ENCODE peak calls at places on chromosome 21, in nine cellular contexts. E, D, T, B, O, N, M, Q and X are unnamed samples.

GRCh38 chr21:39033878-39034589 is 149.2 kb downstream of the PSMG1 start:
- DNase-seq in N (peak), E (no peak), T (peak), Q (no peak), M (no peak), O (no peak), B (peak), D (no peak), X (no peak)

GRCh38 chr21:33273044-33273443 is 6.9 kb downstream of the IL10RB start:
- DNase-seq in O (no peak), Q (no peak), D (no peak), E (no peak), T (no peak), N (no peak), M (no peak), B (no peak), X (no peak)

GRCh38 chr21:39184050-39184980 is 1.1 kb upstream of the PSMG1 start:
- DNase-seq in T (no peak), Q (no peak), N (peak), O (no peak), D (no peak), M (no peak), B (no peak), E (peak), X (no peak)

GRCh38 chr21:44316277-44316900 is 16.5 kb downstream of the PFKL start:
- DNase-seq in E (no peak), N (no peak), B (no peak), O (no peak), D (no peak), T (no peak), M (no peak), Q (no peak), X (no peak)

GRCh38 chr21:15219866-15220265 is 155.1 kb upstream of the NRIP1 start:
- DNase-seq in T (peak), M (no peak), Q (no peak), N (no peak), E (no peak), O (no peak), D (no peak), B (no peak), X (no peak)

GRCh38 chr21:17343055-17343454 is 169.8 kb upstream of the CXADR start:
- DNase-seq in E (no peak), T (no peak), B (no peak), M (no peak), O (no peak), Q (no peak), D (no peak), N (peak), X (no peak)

GRCh38 chr21:46256501-46256994 is 28.0 kb upstream of the LSS start:
- DNase-seq in N (no peak), T (no peak), D (no peak), E (no peak), Q (no peak), M (no peak), B (no peak), O (no peak), X (no peak)

GRCh38 chr21:41719691-41720090 is 47.2 kb downstream of the RIPK4 start:
- DNase-seq in M (no peak), B (no peak), O (no peak), N (no peak), T (no peak), E (no peak), D (no peak), Q (no peak), X (no peak)

GRCh38 chr21:20010691-20011200 is 987.5 kb upstream of the NCAM2 start:
- DNase-seq in O (no peak), B (no peak), D (no peak), Q (no peak), T (no peak), M (no peak), E (no peak), N (no peak), X (no peak)

GRCh38 chr21:45013271-45013841 is 61.0 kb upstream of the ADARB1 start:
- DNase-seq in M (no peak), B (no peak), E (no peak), N (no peak), O (no peak), T (peak), Q (no peak), D (no peak), X (no peak)